ENCODE peak calls at places on chromosome 14, in seven cellular contexts. Z, U, W, A, L, M and V are unnamed samples.

GRCh38 chr14:102452302-102452701 is 57.3 kb downstream of the ANKRD9 start:
- DNase-seq in Z (no peak), U (no peak), W (no peak), A (no peak), L (no peak), M (no peak), V (no peak)

GRCh38 chr14:34361504-34362011 is 100.5 kb downstream of the SPTSSA start:
- DNase-seq in Z (no peak), U (no peak), W (peak), A (no peak), L (no peak), M (no peak), V (no peak)

GRCh38 chr14:73265721-73266046 is 28.4 kb downstream of the PAPLN start:
- DNase-seq in Z (no peak), U (no peak), W (no peak), A (no peak), L (no peak), M (no peak), V (no peak)

GRCh38 chr14:23147676-23148075 is 28.6 kb upstream of the CEBPE start:
- DNase-seq in Z (no peak), U (no peak), W (peak), A (no peak), L (no peak), M (no peak), V (no peak)

GRCh38 chr14:49954171-49954631 is 61.3 kb downstream of the ARF6 start:
- DNase-seq in Z (no peak), U (no peak), W (no peak), A (no peak), L (no peak), M (no peak), V (peak)

GRCh38 chr14:24136684-24137528 is 912 bp downstream of the PSME1 start:
- DNase-seq in Z (no peak), U (peak), W (no peak), A (no peak), L (no peak), M (no peak), V (peak)

GRCh38 chr14:69484444-69485113 is at the start of gene PLEKHD1:
- DNase-seq in Z (no peak), U (peak), W (no peak), A (peak), L (no peak), M (no peak), V (no peak)

GRCh38 chr14:77275041-77275854 is 4.2 kb upstream of the NGB start:
- DNase-seq in Z (no peak), U (no peak), W (no peak), A (no peak), L (no peak), M (no peak), V (no peak)

GRCh38 chr14:77186911-77187648 is 5.5 kb downstream of the TMEM63C start:
- DNase-seq in Z (no peak), U (no peak), W (no peak), A (peak), L (no peak), M (peak), V (no peak)

GRCh38 chr14:68671899-68672298 is 121.0 kb downstream of the ZFP36L1 start:
- DNase-seq in Z (no peak), U (no peak), W (no peak), A (no peak), L (no peak), M (no peak), V (no peak)

GRCh38 chr14:34023824-34024767 is 73.2 kb upstream of the EGLN3 start:
- DNase-seq in Z (no peak), U (no peak), W (no peak), A (no peak), L (no peak), M (no peak), V (no peak)

GRCh38 chr14:103314496-103315277 is 19.4 kb upstream of the EIF5 start:
- DNase-seq in Z (no peak), U (no peak), W (no peak), A (no peak), L (no peak), M (no peak), V (no peak)

GRCh38 chr14:76884394-76884793 is 58.2 kb downstream of the LRRC74A start:
- DNase-seq in Z (no peak), U (no peak), W (no peak), A (no peak), L (no peak), M (no peak), V (no peak)

GRCh38 chr14:79967453-79967852 is 243.9 kb downstream of the DIO2 start:
- DNase-seq in Z (no peak), U (no peak), W (no peak), A (no peak), L (no peak), M (no peak), V (no peak)

GRCh38 chr14:21978184-21978998 is 304.8 kb upstream of the OR4E1 start:
- DNase-seq in Z (peak), U (peak), W (no peak), A (peak), L (peak), M (no peak), V (peak)

GRCh38 chr14:99716091-99716849 is 32.2 kb downstream of the CYP46A1 start:
- DNase-seq in Z (no peak), U (no peak), W (no peak), A (no peak), L (no peak), M (no peak), V (no peak)

GRCh38 chr14:29486132-29486531 is 441.5 kb downstream of the PRKD1 start:
- DNase-seq in Z (no peak), U (no peak), W (no peak), A (no peak), L (no peak), M (no peak), V (no peak)

GRCh38 chr14:29243355-29243754 is 476.8 kb downstream of the FOXG1 start:
- DNase-seq in Z (no peak), U (no peak), W (no peak), A (no peak), L (no peak), M (peak), V (no peak)

GRCh38 chr14:75979071-75979571 is 2.7 kb downstream of the TGFB3 start:
- DNase-seq in Z (no peak), U (peak), W (no peak), A (peak), L (peak), M (no peak), V (peak)

GRCh38 chr14:95547626-95548327 is 12.9 kb downstream of the GLRX5 start:
- DNase-seq in Z (no peak), U (no peak), W (no peak), A (no peak), L (no peak), M (no peak), V (no peak)

GRCh38 chr14:104537613-104537988 is 42.0 kb upstream of the C14orf180 start:
- DNase-seq in Z (no peak), U (no peak), W (no peak), A (no peak), L (no peak), M (no peak), V (no peak)